ENCODE peak calls at places on chromosome 20, in seven cellular contexts. One of them, this sample, is unnamed.
A peak's percentile ranks its signal among the peaks of the same experiment; 100 is the strongest.

GRCh38 chr20:20375862-20376261 is 8.0 kb downstream of the INSM1 start:
- DNase-seq in astrocyte: no peak
- DNase-seq in hepatocyte: no peak
- DNase-seq in fibroblast of lung: no peak
- DNase-seq in endothelial cell of umbilical vein: no peak
- DNase-seq in GM23248: no peak
- DNase-seq in mammary epithelial cell: no peak
- DNase-seq in this sample: no peak

GRCh38 chr20:52269327-52269726 is 77.7 kb upstream of the ZFP64 start:
- DNase-seq in endothelial cell of umbilical vein: no peak
- DNase-seq in mammary epithelial cell: no peak
- DNase-seq in hepatocyte: no peak
- DNase-seq in astrocyte: no peak
- DNase-seq in fibroblast of lung: peak; percentile 82
- DNase-seq in GM23248: peak; percentile 50
- DNase-seq in this sample: no peak

GRCh38 chr20:61953037-61953788 is 112.5 kb downstream of the TAF4 start:
- DNase-seq in endothelial cell of umbilical vein: no peak
- DNase-seq in hepatocyte: no peak
- DNase-seq in mammary epithelial cell: no peak
- DNase-seq in astrocyte: no peak
- DNase-seq in GM23248: no peak
- DNase-seq in fibroblast of lung: no peak
- DNase-seq in this sample: no peak

GRCh38 chr20:21184810-21185209 is 58.9 kb downstream of the KIZ start:
- DNase-seq in GM23248: peak; percentile 24
- DNase-seq in fibroblast of lung: peak; percentile 31
- DNase-seq in astrocyte: peak; percentile 11
- DNase-seq in endothelial cell of umbilical vein: no peak
- DNase-seq in hepatocyte: no peak
- DNase-seq in mammary epithelial cell: peak; percentile 64
- DNase-seq in this sample: peak; percentile 93

GRCh38 chr20:2747676-2748235 is 52.7 kb downstream of the CPXM1 start:
- DNase-seq in astrocyte: no peak
- DNase-seq in fibroblast of lung: no peak
- DNase-seq in endothelial cell of umbilical vein: no peak
- DNase-seq in mammary epithelial cell: no peak
- DNase-seq in GM23248: no peak
- DNase-seq in hepatocyte: no peak
- DNase-seq in this sample: no peak

GRCh38 chr20:37406010-37406998 is 60.4 kb downstream of the SRC start:
- DNase-seq in hepatocyte: peak; percentile 77
- DNase-seq in GM23248: peak; percentile 75
- DNase-seq in mammary epithelial cell: peak; percentile 18
- DNase-seq in fibroblast of lung: no peak
- DNase-seq in astrocyte: no peak
- DNase-seq in endothelial cell of umbilical vein: peak; percentile 57
- DNase-seq in this sample: peak; percentile 64

GRCh38 chr20:57434390-57434700 is 43.1 kb downstream of the RBM38 start:
- DNase-seq in GM23248: no peak
- DNase-seq in astrocyte: no peak
- DNase-seq in fibroblast of lung: no peak
- DNase-seq in endothelial cell of umbilical vein: no peak
- DNase-seq in hepatocyte: no peak
- DNase-seq in mammary epithelial cell: no peak
- DNase-seq in this sample: no peak

GRCh38 chr20:4060054-4060795 is 44.9 kb upstream of the RNF24 start:
- DNase-seq in GM23248: no peak
- DNase-seq in astrocyte: no peak
- DNase-seq in mammary epithelial cell: no peak
- DNase-seq in endothelial cell of umbilical vein: no peak
- DNase-seq in fibroblast of lung: no peak
- DNase-seq in hepatocyte: no peak
- DNase-seq in this sample: no peak

GRCh38 chr20:32971703-32972161 is 32.5 kb downstream of the SUN5 start:
- DNase-seq in hepatocyte: no peak
- DNase-seq in mammary epithelial cell: no peak
- DNase-seq in fibroblast of lung: no peak
- DNase-seq in GM23248: no peak
- DNase-seq in astrocyte: no peak
- DNase-seq in endothelial cell of umbilical vein: no peak
- DNase-seq in this sample: no peak

GRCh38 chr20:36969478-36970186 is 18.1 kb upstream of the SAMHD1 start:
- DNase-seq in GM23248: no peak
- DNase-seq in hepatocyte: no peak
- DNase-seq in endothelial cell of umbilical vein: no peak
- DNase-seq in astrocyte: no peak
- DNase-seq in mammary epithelial cell: no peak
- DNase-seq in fibroblast of lung: no peak
- DNase-seq in this sample: no peak

GRCh38 chr20:11850901-11851300 is 66.8 kb upstream of the BTBD3 start:
- DNase-seq in mammary epithelial cell: peak; percentile 90
- DNase-seq in astrocyte: peak; percentile 59
- DNase-seq in GM23248: peak; percentile 54
- DNase-seq in fibroblast of lung: peak; percentile 56
- DNase-seq in hepatocyte: no peak
- DNase-seq in endothelial cell of umbilical vein: no peak
- DNase-seq in this sample: peak; percentile 47

GRCh38 chr20:46190796-46191540 is 72.9 kb downstream of the CD40 start:
- DNase-seq in fibroblast of lung: no peak
- DNase-seq in astrocyte: no peak
- DNase-seq in mammary epithelial cell: no peak
- DNase-seq in endothelial cell of umbilical vein: no peak
- DNase-seq in GM23248: no peak
- DNase-seq in hepatocyte: no peak
- DNase-seq in this sample: no peak

DNA sequence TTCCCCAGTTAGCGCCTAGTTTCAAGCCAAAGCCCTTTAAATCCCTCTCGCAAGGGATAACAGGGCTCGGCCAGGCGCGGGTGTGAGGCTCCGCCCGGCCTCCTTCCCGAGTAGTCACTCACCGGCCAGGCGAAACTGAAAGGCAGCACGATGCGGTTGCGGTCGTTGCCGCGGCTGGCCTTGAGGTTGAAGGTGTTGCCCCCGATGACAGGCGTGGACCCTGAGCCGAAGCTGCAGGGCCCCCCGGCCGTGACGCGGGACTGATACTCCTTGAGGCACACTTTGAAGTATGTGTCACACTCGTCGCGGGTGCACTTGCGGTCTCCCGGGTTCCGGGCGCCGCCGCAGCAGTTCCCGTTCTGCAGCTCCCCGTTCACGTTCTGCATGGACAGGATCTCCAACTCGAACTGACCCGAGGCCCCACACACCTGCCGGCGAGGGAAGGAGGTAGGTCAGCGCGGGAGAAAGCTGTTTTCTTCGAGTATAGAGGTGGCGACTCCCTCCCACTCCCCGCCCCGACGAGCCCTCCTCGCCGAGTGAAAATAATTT is 1.1 kb downstream of the JAG1 start:
- DNase-seq in astrocyte: peak; percentile 59
- DNase-seq in GM23248: peak; percentile 85
- DNase-seq in fibroblast of lung: peak; percentile 65
- DNase-seq in endothelial cell of umbilical vein: peak; percentile 62
- DNase-seq in mammary epithelial cell: peak; percentile 53
- DNase-seq in hepatocyte: peak; percentile 70
- DNase-seq in this sample: peak; percentile 58
- H2AFZ ChIP-seq in astrocyte: peak overlapping the region; percentile 49
- H2AFZ ChIP-seq in GM23248: peak overlapping the region; percentile 74
- H2AFZ ChIP-seq in fibroblast of lung: peak overlapping the region; percentile 65
- H2AFZ ChIP-seq in endothelial cell of umbilical vein: no peak overlapping the region
- H2AFZ ChIP-seq in mammary epithelial cell: no peak overlapping the region
- H2AFZ ChIP-seq in hepatocyte: peak overlapping the region; percentile 40
- H2AFZ ChIP-seq in this sample: no peak overlapping the region

GRCh38 chr20:45044601-45045000 is 56.3 kb downstream of the KCNS1 start:
- DNase-seq in hepatocyte: no peak
- DNase-seq in mammary epithelial cell: no peak
- DNase-seq in fibroblast of lung: no peak
- DNase-seq in endothelial cell of umbilical vein: no peak
- DNase-seq in GM23248: peak; percentile 58
- DNase-seq in astrocyte: no peak
- DNase-seq in this sample: peak; percentile 23
- H2AFZ ChIP-seq in hepatocyte: no peak overlapping the region
- H2AFZ ChIP-seq in mammary epithelial cell: no peak overlapping the region
- H2AFZ ChIP-seq in fibroblast of lung: no peak overlapping the region
- H2AFZ ChIP-seq in endothelial cell of umbilical vein: no peak overlapping the region
- H2AFZ ChIP-seq in GM23248: no peak overlapping the region
- H2AFZ ChIP-seq in astrocyte: no peak overlapping the region
- H2AFZ ChIP-seq in this sample: peak overlapping the region; percentile 6

GRCh38 chr20:22688485-22688884 is 104.1 kb upstream of the FOXA2 start:
- DNase-seq in astrocyte: no peak
- DNase-seq in GM23248: no peak
- DNase-seq in endothelial cell of umbilical vein: no peak
- DNase-seq in mammary epithelial cell: no peak
- DNase-seq in hepatocyte: no peak
- DNase-seq in fibroblast of lung: no peak
- DNase-seq in this sample: no peak
- H2AFZ ChIP-seq in astrocyte: no peak overlapping the region
- H2AFZ ChIP-seq in GM23248: no peak overlapping the region
- H2AFZ ChIP-seq in endothelial cell of umbilical vein: no peak overlapping the region
- H2AFZ ChIP-seq in mammary epithelial cell: no peak overlapping the region
- H2AFZ ChIP-seq in hepatocyte: no peak overlapping the region
- H2AFZ ChIP-seq in fibroblast of lung: no peak overlapping the region
- H2AFZ ChIP-seq in this sample: no peak overlapping the region

GRCh38 chr20:41321003-41321402 is 3.5 kb upstream of the ZHX3 start:
- DNase-seq in astrocyte: no peak
- DNase-seq in endothelial cell of umbilical vein: no peak
- DNase-seq in fibroblast of lung: no peak
- DNase-seq in hepatocyte: no peak
- DNase-seq in GM23248: no peak
- DNase-seq in mammary epithelial cell: no peak
- DNase-seq in this sample: no peak
- H2AFZ ChIP-seq in astrocyte: no peak overlapping the region
- H2AFZ ChIP-seq in endothelial cell of umbilical vein: no peak overlapping the region
- H2AFZ ChIP-seq in fibroblast of lung: no peak overlapping the region
- H2AFZ ChIP-seq in hepatocyte: no peak overlapping the region
- H2AFZ ChIP-seq in GM23248: peak overlapping the region; percentile 8
- H2AFZ ChIP-seq in mammary epithelial cell: no peak overlapping the region
- H2AFZ ChIP-seq in this sample: no peak overlapping the region

DNA sequence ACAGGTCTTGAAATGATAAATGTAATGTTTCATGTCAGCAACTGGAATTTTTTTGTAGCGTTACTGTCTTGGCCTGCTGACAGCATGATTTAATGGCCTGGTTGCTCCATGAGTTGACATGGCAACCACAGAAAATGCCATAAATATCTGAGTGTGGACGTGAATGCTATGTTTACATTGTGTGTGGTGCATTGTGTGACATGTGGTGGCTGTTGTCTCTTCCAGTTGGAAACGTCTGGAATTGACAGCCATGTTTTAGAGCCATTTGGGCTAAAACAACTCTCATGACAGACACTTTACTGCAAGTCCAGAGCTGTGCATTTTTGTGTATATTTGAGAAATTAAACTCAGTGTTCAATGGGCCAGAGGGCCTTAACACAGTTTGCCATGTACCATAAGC is 170.0 kb downstream of the FOXA2 start:
- DNase-seq in GM23248: peak; percentile 28
- DNase-seq in astrocyte: no peak
- DNase-seq in hepatocyte: peak; percentile 62
- DNase-seq in mammary epithelial cell: no peak
- DNase-seq in fibroblast of lung: peak; percentile 25
- DNase-seq in endothelial cell of umbilical vein: no peak
- DNase-seq in this sample: peak; percentile 56
- H2AFZ ChIP-seq in GM23248: no peak overlapping the region
- H2AFZ ChIP-seq in astrocyte: no peak overlapping the region
- H2AFZ ChIP-seq in hepatocyte: no peak overlapping the region
- H2AFZ ChIP-seq in mammary epithelial cell: no peak overlapping the region
- H2AFZ ChIP-seq in fibroblast of lung: no peak overlapping the region
- H2AFZ ChIP-seq in endothelial cell of umbilical vein: no peak overlapping the region
- H2AFZ ChIP-seq in this sample: peak overlapping the region; percentile 12

GRCh38 chr20:50931306-50932015 is at the start of gene ADNP:
- DNase-seq in endothelial cell of umbilical vein: peak; percentile 95
- DNase-seq in hepatocyte: peak; percentile 97
- DNase-seq in fibroblast of lung: peak; percentile 95
- DNase-seq in mammary epithelial cell: peak; percentile 90
- DNase-seq in GM23248: peak; percentile 95
- DNase-seq in astrocyte: peak; percentile 91
- DNase-seq in this sample: peak; percentile 89
- H2AFZ ChIP-seq in endothelial cell of umbilical vein: peak within 1 kb of the TSS; percentile 59
- H2AFZ ChIP-seq in hepatocyte: peak within 1 kb of the TSS; percentile 96
- H2AFZ ChIP-seq in fibroblast of lung: no peak within 1 kb of the TSS
- H2AFZ ChIP-seq in mammary epithelial cell: peak within 1 kb of the TSS; percentile 85
- H2AFZ ChIP-seq in GM23248: peak within 1 kb of the TSS; percentile 63
- H2AFZ ChIP-seq in astrocyte: peak within 1 kb of the TSS; percentile 42
- H2AFZ ChIP-seq in this sample: peak within 1 kb of the TSS; percentile 82

DNA sequence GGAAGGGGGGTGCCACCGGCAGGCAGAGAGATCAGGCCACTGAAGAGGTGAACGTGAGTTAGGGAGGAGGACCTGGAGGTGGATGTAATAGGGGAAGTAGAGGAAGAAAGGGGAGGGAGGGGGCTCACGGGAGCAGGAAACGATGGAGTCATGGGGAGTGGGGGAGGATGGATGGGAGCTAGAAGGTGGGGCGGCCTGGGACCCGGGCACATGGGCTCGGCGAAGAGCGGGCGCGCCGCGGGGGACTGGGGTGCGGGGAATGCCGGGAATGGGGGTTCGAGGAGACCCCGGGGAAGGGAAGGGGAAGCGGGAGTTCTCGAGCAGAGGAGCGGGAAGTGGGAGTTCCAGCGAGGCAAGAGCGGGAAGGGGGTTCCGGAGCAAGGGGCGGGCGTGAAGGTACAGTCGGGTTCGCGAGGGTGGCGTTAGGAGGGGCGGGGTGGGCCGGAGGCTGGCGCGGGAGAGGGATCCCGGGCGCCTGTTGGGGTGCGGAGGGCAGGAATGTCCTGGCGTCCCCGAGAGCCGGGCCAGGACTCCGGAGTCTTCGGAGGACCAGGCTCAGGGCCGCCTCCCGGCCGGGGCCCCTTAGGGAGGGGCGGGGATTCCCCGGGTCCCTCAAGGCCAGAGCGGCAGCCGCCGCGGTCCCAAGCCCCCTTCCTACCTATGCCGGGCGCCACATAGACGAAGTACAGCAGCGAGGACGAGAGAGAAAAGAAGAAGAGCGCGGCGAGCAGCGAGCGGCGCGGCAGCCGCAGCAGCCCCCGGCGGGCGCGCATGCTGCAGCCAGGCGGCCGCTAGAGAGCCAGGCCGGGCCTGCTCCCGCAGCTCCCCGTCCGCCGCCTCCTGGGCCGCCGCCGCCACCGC is 530 bp downstream of the B4GALT5 start:
- DNase-seq in astrocyte: no peak
- DNase-seq in fibroblast of lung: no peak
- DNase-seq in endothelial cell of umbilical vein: peak; percentile 48
- DNase-seq in GM23248: no peak
- DNase-seq in hepatocyte: peak; percentile 77
- DNase-seq in mammary epithelial cell: no peak
- DNase-seq in this sample: no peak
- H2AFZ ChIP-seq in astrocyte: peak overlapping the region; percentile 72
- H2AFZ ChIP-seq in fibroblast of lung: peak overlapping the region; percentile 52
- H2AFZ ChIP-seq in endothelial cell of umbilical vein: peak overlapping the region; percentile 62
- H2AFZ ChIP-seq in GM23248: peak overlapping the region; percentile 72
- H2AFZ ChIP-seq in hepatocyte: peak overlapping the region; percentile 55
- H2AFZ ChIP-seq in mammary epithelial cell: peak overlapping the region; percentile 95
- H2AFZ ChIP-seq in this sample: peak overlapping the region; percentile 72